ENCODE peak calls at places on chromosomes 3 and 15, in six cellular contexts. I is non-pigmented ciliary epithelial cell, N is COR-L47, P is germinal center, L is psoas muscle, O is uterus. T is an unnamed sample.

GRCh38 chr15:88395241-88395640 is 71.9 kb downstream of the MRPL46 start:
- DNase-seq in L (no peak), N (no peak), I (no peak), O (no peak), P (no peak), T (no peak)

GRCh38 chr3:37935756-37936666 is 54.6 kb upstream of the VILL start:
- DNase-seq in N (no peak), P (no peak), O (no peak), L (no peak), I (peak), T (no peak)

GRCh38 chr3:155805204-155805801 is 775 bp downstream of the C3orf33 start:
- DNase-seq in N (no peak), P (no peak), I (no peak), L (peak), O (peak), T (no peak)

GRCh38 chr3:113285226-113285625 is 73.9 kb downstream of the BOC start:
- DNase-seq in N (no peak), L (no peak), O (peak), I (no peak), P (no peak), T (no peak)

GRCh38 chr3:107988464-107989156 is 102.2 kb downstream of the CD47 start:
- DNase-seq in L (peak), P (no peak), I (no peak), O (peak), N (no peak), T (no peak)

GRCh38 chr3:51681453-51681852 is 10.4 kb downstream of the TEX264 start:
- DNase-seq in P (no peak), N (no peak), I (no peak), O (no peak), L (peak), T (no peak)

GRCh38 chr3:4271834-4272233 is 31.3 kb upstream of the SETMAR start:
- DNase-seq in L (no peak), I (peak), O (no peak), N (no peak), P (peak), T (no peak)

GRCh38 chr3:88657459-88657858 is 450.0 kb upstream of the EPHA3 start:
- DNase-seq in O (no peak), P (no peak), N (no peak), I (no peak), L (no peak), T (no peak)

GRCh38 chr15:81506936-81507335 is 132.9 kb upstream of the TMC3 start:
- DNase-seq in N (no peak), O (no peak), L (no peak), I (no peak), P (no peak), T (no peak)

GRCh38 chr15:61382927-61383326 is 153.8 kb upstream of the RORA start:
- DNase-seq in N (no peak), L (no peak), P (no peak), O (no peak), I (no peak), T (no peak)

GRCh38 chr15:69713726-69714559 is 261.3 kb downstream of the RPLP1 start:
- DNase-seq in P (no peak), N (no peak), O (no peak), L (no peak), I (no peak), T (no peak)

GRCh38 chr15:33109345-33109744 is 85.2 kb downstream of the FMN1 start:
- DNase-seq in P (no peak), N (no peak), I (no peak), O (no peak), L (no peak), T (no peak)

GRCh38 chr3:179660872-179661271 is 8.0 kb downstream of the USP13 start:
- DNase-seq in I (no peak), L (no peak), P (no peak), N (no peak), O (no peak), T (no peak)

GRCh38 chr3:31958721-31959152 is 22.3 kb downstream of the OSBPL10 start:
- DNase-seq in O (no peak), I (no peak), P (no peak), N (peak), L (no peak), T (no peak)

GRCh38 chr3:58287354-58287753 is 18.7 kb upstream of the RPP14 start:
- DNase-seq in O (no peak), I (no peak), P (no peak), L (no peak), N (no peak), T (no peak)

GRCh38 chr15:36108539-36108938 is 470.9 kb upstream of the CDIN1 start:
- DNase-seq in I (no peak), N (no peak), P (no peak), L (no peak), O (no peak), T (no peak)

GRCh38 chr15:70741677-70742293 is 21.6 kb downstream of the UACA start:
- DNase-seq in P (no peak), O (no peak), N (no peak), I (no peak), L (no peak), T (no peak)

GRCh38 chr3:173826901-173827609 is 429.5 kb downstream of the NLGN1 start:
- DNase-seq in O (no peak), L (no peak), N (no peak), P (no peak), I (peak), T (no peak)

GRCh38 chr15:49229922-49230321 is 59.9 kb downstream of the GALK2 start:
- DNase-seq in N (no peak), L (no peak), O (no peak), P (no peak), I (no peak), T (no peak)

GRCh38 chr3:186515115-186515514 is 29.1 kb downstream of the CRYGS start:
- DNase-seq in N (no peak), L (no peak), P (no peak), O (no peak), I (no peak), T (no peak)

GRCh38 chr15:66761723-66762595 is 59.9 kb downstream of the SMAD6 start:
- DNase-seq in L (peak), N (no peak), I (no peak), P (no peak), O (no peak), T (no peak)

GRCh38 chr3:43346990-43347749 is 60.8 kb downstream of the SNRK start:
- DNase-seq in P (no peak), L (no peak), I (no peak), N (no peak), O (no peak), T (no peak)

GRCh38 chr15:28123408-28124023 is 24.4 kb upstream of the OCA2 start:
- DNase-seq in N (peak), P (peak), I (no peak), O (no peak), L (peak), T (peak)

GRCh38 chr3:43389388-43390254 is 103.3 kb downstream of the SNRK start:
- DNase-seq in I (peak), P (no peak), O (peak), N (no peak), L (no peak), T (no peak)

GRCh38 chr15:59367022-59367451 is 5.6 kb downstream of the MYO1E start:
- DNase-seq in L (no peak), O (no peak), I (no peak), N (no peak), P (no peak), T (no peak)

GRCh38 chr3:36606871-36607765 is 157.2 kb downstream of the DCLK3 start:
- DNase-seq in N (no peak), I (no peak), L (no peak), O (no peak), P (no peak), T (no peak)

GRCh38 chr15:69298697-69299441 is at the start of gene PAQR5:
- DNase-seq in N (no peak), P (peak), L (peak), I (no peak), O (no peak), T (no peak)

GRCh38 chr15:63046927-63047760 is 4.6 kb downstream of the TPM1 start:
- DNase-seq in L (no peak), I (no peak), P (no peak), O (no peak), N (no peak), T (no peak)

GRCh38 chr15:95152741-95153140 is 921.4 kb downstream of the MCTP2 start:
- DNase-seq in O (no peak), P (no peak), I (no peak), N (no peak), L (no peak), T (no peak)

GRCh38 chr3:157436583-157437300 is at the start of gene PTX3:
- DNase-seq in P (no peak), O (peak), L (no peak), I (peak), N (no peak), T (no peak)

GRCh38 chr3:107650788-107651187 is 128.0 kb downstream of the BBX start:
- DNase-seq in P (no peak), I (no peak), N (no peak), L (no peak), O (no peak), T (no peak)

GRCh38 chr3:51538115-51538458 is 432 bp upstream of the RAD54L2 start:
- DNase-seq in I (no peak), O (no peak), N (no peak), L (no peak), P (peak), T (no peak)

GRCh38 chr3:63972196-63972595 is 51.1 kb downstream of the PSMD6 start:
- DNase-seq in O (no peak), N (no peak), L (no peak), I (peak), P (no peak), T (no peak)

GRCh38 chr15:47503884-47504283 is 213.4 kb upstream of the SEMA6D start:
- DNase-seq in P (no peak), L (no peak), N (no peak), O (no peak), I (no peak), T (peak)

GRCh38 chr15:69089258-69089657 is 71.2 kb upstream of the GLCE start:
- DNase-seq in I (no peak), N (no peak), L (no peak), P (no peak), O (no peak), T (no peak)

GRCh38 chr3:38084969-38085942 is 46.2 kb downstream of the DLEC1 start:
- DNase-seq in P (no peak), I (no peak), N (no peak), O (no peak), L (no peak), T (no peak)

GRCh38 chr15:101342065-101342464 is 47.0 kb upstream of the SNRPA1 start:
- DNase-seq in P (no peak), I (no peak), L (no peak), O (no peak), N (no peak), T (no peak)

GRCh38 chr15:74397239-74398068 is 30.0 kb upstream of the CYP11A1 start:
- DNase-seq in I (no peak), N (no peak), O (no peak), P (peak), L (no peak), T (no peak)

GRCh38 chr3:56921573-56922571 is 120.1 kb upstream of the ARHGEF3 start:
- DNase-seq in I (peak), O (no peak), N (no peak), P (no peak), L (no peak), T (no peak)